ENCODE peak calls at places on chromosomes 3 and 15, in seven cellular contexts. U is GM23338; A is breast epithelium; E is thoracic aorta; I is CD4-positive, alpha-beta T cell; D is K562; K is epithelial cell of prostate. H is an unnamed sample.

GRCh38 chr3:151912041-151912440 is 38.6 kb downstream of the SUCNR1 start:
- DNase-seq in U (no peak), A (no peak), E (no peak), I (no peak), D (no peak), K (no peak), H (no peak)

GRCh38 chr3:31039145-31039544 is 144.7 kb upstream of the GADL1 start:
- DNase-seq in U (no peak), A (no peak), E (no peak), I (no peak), D (peak), K (no peak), H (peak)

GRCh38 chr15:72207576-72208085 is 10.0 kb upstream of the GRAMD2A start:
- DNase-seq in U (no peak), A (no peak), E (no peak), I (no peak), D (no peak), K (no peak), H (no peak)

GRCh38 chr3:141231923-141232861 is 567 bp downstream of the PXYLP1 start:
- DNase-seq in U (peak), A (peak), E (no peak), I (peak), D (peak), K (no peak), H (peak)

GRCh38 chr15:61364871-61365270 is 135.8 kb upstream of the RORA start:
- DNase-seq in U (peak), A (no peak), E (no peak), I (no peak), D (no peak), K (no peak), H (no peak)

GRCh38 chr3:53707222-53707621 is 139.0 kb downstream of the CHDH start:
- DNase-seq in U (no peak), A (no peak), E (no peak), I (no peak), D (no peak), K (no peak), H (no peak)

GRCh38 chr3:161221881-161222600 is 930 bp downstream of the NMD3 start:
- DNase-seq in U (no peak), A (no peak), E (no peak), I (no peak), D (peak), K (no peak), H (no peak)

GRCh38 chr15:76341366-76342045 is 4.9 kb downstream of the ISL2 start:
- DNase-seq in U (peak), A (no peak), E (no peak), I (no peak), D (no peak), K (no peak), H (no peak)

GRCh38 chr3:45929042-45929679 is 14.1 kb upstream of the CXCR6 start:
- DNase-seq in U (peak), A (no peak), E (no peak), I (peak), D (peak), K (no peak), H (no peak)

GRCh38 chr3:2947536-2947935 is 162.6 kb downstream of the IL5RA start:
- DNase-seq in U (no peak), A (no peak), E (no peak), I (no peak), D (no peak), K (no peak), H (no peak)

GRCh38 chr3:194967126-194968117 is 281.7 kb downstream of the FAM43A start:
- DNase-seq in U (no peak), A (no peak), E (no peak), I (no peak), D (no peak), K (no peak), H (no peak)

GRCh38 chr3:146117406-146118285 is 43.3 kb downstream of the PLOD2 start:
- DNase-seq in U (no peak), A (no peak), E (no peak), I (no peak), D (no peak), K (no peak), H (peak)

GRCh38 chr3:66397745-66398144 is 103.1 kb downstream of the LRIG1 start:
- DNase-seq in U (no peak), A (no peak), E (no peak), I (no peak), D (peak), K (no peak), H (no peak)

GRCh38 chr3:172918165-172918564 is 167.6 kb downstream of the ECT2 start:
- DNase-seq in U (no peak), A (no peak), E (no peak), I (no peak), D (no peak), K (no peak), H (no peak)

GRCh38 chr3:58041826-58042324 is 33.7 kb downstream of the FLNB start:
- DNase-seq in U (peak), A (no peak), E (no peak), I (no peak), D (no peak), K (no peak), H (no peak)
- H3K27ac ChIP-seq in U (peak), A (peak), E (peak), I (no peak), D (no peak), K (peak), H (no peak)

GRCh38 chr15:64581408-64581761 is 121.0 kb downstream of the ZNF609 start:
- DNase-seq in U (no peak), A (no peak), E (no peak), I (no peak), D (no peak), K (no peak), H (no peak)
- H3K27ac ChIP-seq in U (peak), A (no peak), E (no peak), I (no peak), D (peak), K (no peak), H (no peak)

DNA sequence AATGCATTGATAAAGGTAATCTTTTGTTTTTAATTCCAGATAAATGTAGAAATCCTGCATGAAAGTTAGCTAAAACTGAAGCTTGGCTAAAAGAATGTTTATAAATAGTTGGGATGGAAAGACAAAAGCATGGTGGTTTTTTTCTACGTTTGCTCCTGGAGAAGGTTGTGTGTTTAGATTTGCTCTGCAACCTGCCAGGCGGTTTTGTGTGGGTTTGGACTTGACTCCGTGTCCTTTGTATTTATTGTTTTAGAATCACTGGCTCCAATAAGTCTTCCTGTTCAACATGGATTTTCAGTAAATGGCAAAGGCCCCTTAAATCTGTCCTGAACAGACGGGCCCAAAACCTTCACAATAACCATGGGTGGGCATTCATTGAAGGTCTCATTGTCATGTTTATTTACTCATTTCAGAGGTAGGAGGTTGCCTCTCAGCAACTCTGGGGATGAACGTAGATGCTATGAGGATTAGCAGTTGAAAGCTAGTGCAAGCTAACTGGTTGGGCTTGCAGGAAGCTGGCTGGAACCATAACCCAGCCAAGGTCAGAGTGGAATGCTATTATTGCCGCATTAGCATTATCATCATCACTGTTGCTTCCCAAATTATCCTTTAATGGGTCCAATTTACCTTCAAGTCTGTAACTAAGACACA is 60.6 kb upstream of the ADAMTS9 start:
- DNase-seq in U (peak), A (no peak), E (no peak), I (no peak), D (no peak), K (no peak), H (no peak)
- H3K27ac ChIP-seq in U (peak), A (no peak), E (no peak), I (no peak), D (no peak), K (no peak), H (no peak)

GRCh38 chr15:29570121-29570930 is 251.9 kb downstream of the TJP1 start:
- DNase-seq in U (peak), A (no peak), E (no peak), I (no peak), D (no peak), K (no peak), H (no peak)
- H3K27ac ChIP-seq in U (no peak), A (no peak), E (no peak), I (no peak), D (no peak), K (no peak), H (no peak)

DNA sequence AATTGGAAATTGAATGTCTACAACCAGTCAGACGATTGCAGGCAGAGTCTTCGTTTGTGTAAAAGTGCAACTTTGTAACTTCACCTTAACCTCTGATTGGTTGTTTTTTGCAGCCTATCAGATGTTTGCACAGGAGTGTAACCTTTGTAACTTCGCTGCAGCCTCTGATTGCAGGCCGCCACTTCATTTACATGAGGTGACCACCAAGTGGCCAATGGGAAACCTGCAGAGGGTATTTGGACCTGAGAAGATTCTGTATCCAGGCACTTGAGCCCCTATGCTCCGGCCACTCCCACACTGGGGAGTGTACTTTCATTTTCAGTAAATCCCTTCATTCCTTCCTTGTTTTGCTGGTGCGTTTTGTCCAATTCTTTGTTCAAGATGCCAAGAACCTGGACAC is 68.1 kb upstream of the PFN2 start:
- DNase-seq in U (peak), A (no peak), E (no peak), I (no peak), D (peak), K (no peak), H (no peak)
- H3K27ac ChIP-seq in U (no peak), A (no peak), E (no peak), I (no peak), D (no peak), K (no peak), H (no peak)

H was measured in foreskin keratinocyte.